ENCODE peak calls at places on chromosomes 13 and 19, in eight cellular contexts. Z is stomach, A is fibroblast of the aortic adventitia, S is AG09319, Y is body of pancreas, X is H1, H is ascending aorta, V is heart left ventricle. I is an unnamed sample.

GRCh38 chr13:96238241-96238640 is 148.3 kb downstream of the HS6ST3 start:
- DNase-seq in Z (no peak), H (no peak), A (no peak), X (no peak), S (no peak), Y (no peak), V (no peak), I (no peak)

GRCh38 chr19:5621945-5622464 is 571 bp downstream of the SAFB2 start:
- DNase-seq in H (no peak), Y (peak), S (no peak), V (no peak), Z (no peak), X (peak), A (peak), I (peak)

GRCh38 chr19:31947436-31947835 is 398.0 kb upstream of the ZNF507 start:
- DNase-seq in X (no peak), V (no peak), S (no peak), Z (no peak), A (no peak), H (no peak), Y (no peak), I (no peak)

GRCh38 chr19:47044946-47045866 is 3.2 kb downstream of the TMEM160 start:
- DNase-seq in V (no peak), Y (no peak), X (no peak), H (no peak), Z (no peak), A (no peak), S (no peak), I (no peak)

GRCh38 chr19:10752237-10752912 is 34.5 kb downstream of the DNM2 start:
- DNase-seq in H (no peak), S (no peak), Z (no peak), Y (no peak), V (peak), X (no peak), A (no peak), I (no peak)

GRCh38 chr19:42069619-42070293 is at the start of gene GRIK5:
- DNase-seq in X (peak), S (no peak), A (no peak), H (no peak), V (no peak), Y (no peak), Z (no peak), I (no peak)

GRCh38 chr19:36221474-36221873 is 6.6 kb downstream of the ZNF146 start:
- DNase-seq in Y (no peak), S (no peak), X (no peak), V (no peak), A (no peak), Z (no peak), H (no peak), I (no peak)

GRCh38 chr13:30224732-30225131 is 82.6 kb downstream of the KATNAL1 start:
- DNase-seq in Y (no peak), X (no peak), Z (no peak), S (no peak), H (no peak), A (peak), V (no peak), I (no peak)

GRCh38 chr19:4969772-4970531 is 1.0 kb downstream of the KDM4B start:
- DNase-seq in X (peak), A (peak), Y (peak), V (no peak), H (no peak), S (no peak), Z (no peak), I (peak)

GRCh38 chr13:99431927-99432636 is 69.2 kb upstream of the TM9SF2 start:
- DNase-seq in H (no peak), V (no peak), A (peak), Y (no peak), S (no peak), Z (no peak), X (no peak), I (peak)

GRCh38 chr13:59363950-59364349 is 799.8 kb downstream of the DIAPH3 start:
- DNase-seq in A (no peak), S (no peak), V (no peak), H (no peak), X (no peak), Z (no peak), Y (no peak), I (no peak)

GRCh38 chr13:49690990-49691886 is at the start of gene EBPL:
- DNase-seq in H (peak), Y (peak), Z (peak), S (peak), A (peak), X (peak), V (peak), I (peak)

GRCh38 chr19:9115307-9115813 is at the start of gene OR7G1:
- DNase-seq in A (no peak), V (no peak), X (no peak), Z (no peak), H (no peak), S (no peak), Y (no peak), I (no peak)

GRCh38 chr13:29999492-30000372 is 149.3 kb upstream of the UBL3 start:
- DNase-seq in Y (no peak), S (no peak), H (no peak), V (no peak), Z (no peak), X (no peak), A (no peak), I (no peak)

GRCh38 chr13:108834193-108834592 is 204.8 kb downstream of the MYO16 start:
- DNase-seq in V (no peak), S (no peak), A (no peak), Y (no peak), H (no peak), Z (no peak), X (no peak), I (no peak)

GRCh38 chr13:60654405-60654804 is 257.4 kb downstream of the TDRD3 start:
- DNase-seq in V (peak), A (peak), H (no peak), Y (peak), X (no peak), Z (peak), S (no peak), I (no peak)

GRCh38 chr19:31284621-31285020 is 64.6 kb downstream of the TSHZ3 start:
- DNase-seq in X (no peak), A (no peak), H (no peak), Y (no peak), S (no peak), V (no peak), Z (no peak), I (no peak)

GRCh38 chr13:81957121-81957520 is 1616.2 kb upstream of the SPRY2 start:
- DNase-seq in S (no peak), Y (no peak), V (no peak), Z (no peak), A (no peak), H (no peak), X (no peak), I (no peak)
- TF ChIP-seq CTCF in S (no peak), Y (peak), V (no peak), Z (no peak), A (no peak), H (no peak), X (peak), I (peak)

GRCh38 chr13:26599885-26600284 is 42.4 kb downstream of the WASF3 start:
- DNase-seq in V (no peak), Z (no peak), Y (no peak), X (no peak), S (no peak), A (no peak), H (no peak), I (no peak)

GRCh38 chr13:26600345-26600761 is 42.9 kb downstream of the WASF3 start:
- DNase-seq in Z (no peak), V (no peak), X (no peak), S (no peak), A (peak), Y (peak), H (no peak), I (no peak)

GRCh38 chr13:26602783-26603182 is 45.3 kb downstream of the WASF3 start:
- DNase-seq in S (no peak), V (no peak), Z (no peak), A (no peak), H (no peak), X (no peak), Y (no peak), I (no peak)

GRCh38 chr13:26599403-26599802 is 41.9 kb downstream of the WASF3 start:
- DNase-seq in H (no peak), S (no peak), A (peak), V (no peak), X (no peak), Z (no peak), Y (no peak), I (no peak)

DNA sequence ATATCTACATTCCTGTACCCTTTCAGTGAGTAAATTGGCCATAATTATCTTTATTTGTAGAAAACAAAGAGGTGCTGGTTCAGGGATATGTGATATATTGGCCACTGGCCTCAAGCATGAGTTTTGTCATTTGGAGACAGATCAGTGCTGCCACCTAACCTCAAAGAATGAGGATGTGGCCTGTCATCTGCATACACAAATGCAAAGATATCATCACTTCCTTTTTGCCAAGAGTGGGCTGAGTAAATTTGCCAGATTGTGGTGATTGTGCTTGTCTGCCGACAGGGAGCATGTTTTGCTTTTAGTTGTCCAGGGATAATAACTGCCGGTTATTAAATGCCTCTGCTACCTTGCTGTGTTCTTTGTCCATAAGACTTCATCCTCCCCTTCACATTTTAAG is 44.2 kb downstream of the WASF3 start:
- DNase-seq in Y (no peak), H (no peak), A (peak), Z (no peak), V (no peak), S (no peak), X (no peak), I (peak)
- TF ChIP-seq CTCF in Y (no peak), H (no peak), A (no peak), Z (no peak), V (peak), S (peak), X (no peak), I (no peak)

GRCh38 chr19:55778331-55778730 is 9.4 kb downstream of the RFPL4AL1 start:
- DNase-seq in Y (no peak), H (no peak), A (no peak), V (no peak), X (no peak), S (no peak), Z (no peak), I (no peak)

GRCh38 chr19:55781112-55781511 is 12.2 kb downstream of the RFPL4AL1 start:
- DNase-seq in H (no peak), X (no peak), V (no peak), Y (no peak), A (no peak), Z (no peak), S (no peak), I (no peak)

DNA sequence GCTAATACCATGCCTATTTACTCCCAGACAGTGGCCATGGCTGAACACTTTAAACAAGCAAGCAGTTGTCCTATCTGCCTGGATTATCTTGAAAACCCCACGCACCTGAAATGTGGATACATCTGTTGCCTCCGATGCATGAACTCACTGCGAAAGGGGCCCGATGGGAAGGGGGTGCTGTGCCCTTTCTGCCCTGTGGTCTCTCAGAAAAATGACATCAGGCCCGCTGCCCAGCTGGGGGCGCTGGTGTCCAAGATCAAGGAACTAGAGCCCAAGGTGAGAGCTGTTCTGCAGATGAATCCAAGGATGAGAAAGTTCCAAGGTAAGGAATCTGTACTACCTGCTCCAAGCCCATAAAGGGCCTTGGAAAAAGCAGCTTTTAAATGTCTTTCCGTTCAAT is 8.6 kb downstream of the RFPL4AL1 start:
- DNase-seq in X (peak), S (no peak), Z (no peak), H (no peak), A (no peak), V (no peak), Y (no peak), I (no peak)
- TF ChIP-seq CTCF in X (peak), S (no peak), Z (no peak), H (no peak), A (no peak), V (no peak), Y (peak), I (no peak)

GRCh38 chr19:45854167-45854778 is 8.7 kb downstream of the SYMPK start:
- DNase-seq in Y (no peak), Z (no peak), V (no peak), X (no peak), S (no peak), A (no peak), H (no peak), I (no peak)

GRCh38 chr19:45847661-45848060 is 15.3 kb downstream of the SYMPK start:
- DNase-seq in H (no peak), S (no peak), Z (no peak), X (no peak), V (no peak), Y (no peak), A (no peak), I (no peak)

GRCh38 chr19:45852145-45852750 is 10.7 kb downstream of the SYMPK start:
- DNase-seq in S (no peak), A (no peak), H (no peak), V (no peak), Z (no peak), Y (no peak), X (no peak), I (no peak)

GRCh38 chr19:45852941-45853340 is 10.0 kb downstream of the SYMPK start:
- DNase-seq in A (no peak), Z (no peak), S (no peak), V (no peak), Y (no peak), H (no peak), X (no peak), I (no peak)

GRCh38 chr19:45848922-45849321 is 14.0 kb downstream of the SYMPK start:
- DNase-seq in H (no peak), X (no peak), S (no peak), V (no peak), A (peak), Y (no peak), Z (no peak), I (no peak)
- TF ChIP-seq CTCF in H (no peak), X (no peak), S (no peak), V (no peak), A (peak), Y (no peak), Z (no peak), I (peak)

GRCh38 chr19:3298853-3299449 is 67.4 kb upstream of the NFIC start:
- DNase-seq in Y (no peak), S (no peak), H (no peak), X (no peak), A (no peak), V (no peak), Z (no peak), I (no peak)

GRCh38 chr19:3304871-3305423 is 61.4 kb upstream of the NFIC start:
- DNase-seq in Y (peak), A (peak), V (peak), H (no peak), Z (peak), S (no peak), X (peak), I (peak)

GRCh38 chr19:3302755-3303154 is 63.6 kb upstream of the NFIC start:
- DNase-seq in H (no peak), V (no peak), X (no peak), Z (no peak), A (no peak), Y (no peak), S (no peak), I (no peak)
- TF ChIP-seq CTCF in H (no peak), V (no peak), X (peak), Z (no peak), A (no peak), Y (no peak), S (no peak), I (no peak)

DNA sequence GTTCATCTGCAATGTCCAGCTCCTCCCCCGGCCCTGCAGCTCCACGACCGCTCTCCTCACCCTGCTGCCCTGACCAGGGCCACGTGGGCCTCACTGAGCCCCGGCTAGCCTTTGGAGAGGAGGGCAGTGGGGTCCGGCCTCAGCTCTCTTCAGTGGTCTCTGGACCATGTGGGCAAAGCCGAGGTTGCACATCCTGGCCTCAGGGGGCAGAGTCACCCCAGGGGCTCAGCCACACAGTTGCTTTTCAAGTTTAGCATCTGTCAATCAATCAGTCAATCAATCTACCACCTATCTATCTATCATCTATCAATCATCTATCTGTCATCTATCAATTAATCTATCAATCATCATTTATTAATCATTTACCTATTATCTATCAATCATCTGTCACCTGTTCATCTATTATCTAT is 3.0 kb upstream of the DIRAS1 start:
- DNase-seq in H (no peak), V (peak), X (no peak), A (no peak), S (no peak), Y (no peak), Z (no peak), I (no peak)
- TF ChIP-seq CTCF in H (no peak), V (no peak), X (no peak), A (no peak), S (no peak), Y (no peak), Z (no peak), I (no peak)

I was measured in GM10248.